ENCODE peak calls at places on chromosomes 1 and 21, in four cellular contexts. One of them, this sample, is unnamed.

GRCh38 chr1:28606771-28607170 is 14.7 kb downstream of the RAB42 start:
- DNase-seq in HCT116: no peak
- DNase-seq in upper lobe of right lung: no peak
- DNase-seq in lower lobe of right lung: no peak
- DNase-seq in this sample: no peak

GRCh38 chr1:29444081-29444715 is 207.9 kb downstream of the PTPRU start:
- DNase-seq in HCT116: no peak
- DNase-seq in upper lobe of right lung: peak; percentile 27
- DNase-seq in lower lobe of right lung: no peak
- DNase-seq in this sample: no peak

GRCh38 chr1:43552813-43553212 is 22.1 kb downstream of the PTPRF start:
- DNase-seq in HCT116: no peak
- DNase-seq in upper lobe of right lung: peak; percentile 84
- DNase-seq in lower lobe of right lung: peak; percentile 76
- DNase-seq in this sample: no peak

GRCh38 chr21:45323487-45324380 is 36.0 kb upstream of the POFUT2 start:
- DNase-seq in HCT116: no peak
- DNase-seq in upper lobe of right lung: peak; percentile 56
- DNase-seq in lower lobe of right lung: peak; percentile 38
- DNase-seq in this sample: no peak

GRCh38 chr1:112284796-112285195 is 111.2 kb upstream of the CTTNBP2NL start:
- DNase-seq in HCT116: no peak
- DNase-seq in upper lobe of right lung: no peak
- DNase-seq in lower lobe of right lung: no peak
- DNase-seq in this sample: no peak

GRCh38 chr1:156889802-156890585 is 3.5 kb upstream of the PEAR1 start:
- DNase-seq in HCT116: peak; percentile 81
- DNase-seq in upper lobe of right lung: peak; percentile 83
- DNase-seq in lower lobe of right lung: peak; percentile 84
- DNase-seq in this sample: peak; percentile 93

GRCh38 chr1:204398197-204399125 is 13.2 kb downstream of the PPP1R15B start:
- DNase-seq in HCT116: peak; percentile 82
- DNase-seq in upper lobe of right lung: peak; percentile 82
- DNase-seq in lower lobe of right lung: peak; percentile 75
- DNase-seq in this sample: peak; percentile 83

GRCh38 chr1:41616563-41616962 is 132.1 kb upstream of the EDN2 start:
- DNase-seq in HCT116: no peak
- DNase-seq in upper lobe of right lung: no peak
- DNase-seq in lower lobe of right lung: no peak
- DNase-seq in this sample: no peak

GRCh38 chr1:46432781-46433327 is 38.7 kb downstream of the FAAH start:
- DNase-seq in HCT116: no peak
- DNase-seq in upper lobe of right lung: no peak
- DNase-seq in lower lobe of right lung: no peak
- DNase-seq in this sample: no peak

GRCh38 chr1:6170116-6170741 is 9.9 kb downstream of the CHD5 start:
- DNase-seq in HCT116: no peak
- DNase-seq in upper lobe of right lung: no peak
- DNase-seq in lower lobe of right lung: no peak
- DNase-seq in this sample: no peak

GRCh38 chr1:65148548-65149390 is 766 bp downstream of the AK4 start:
- DNase-seq in HCT116: no peak
- DNase-seq in upper lobe of right lung: peak; percentile 70
- DNase-seq in lower lobe of right lung: peak; percentile 52
- DNase-seq in this sample: peak; percentile 62

GRCh38 chr1:150560011-150560438 is 10.8 kb downstream of the ADAMTSL4 start:
- DNase-seq in HCT116: peak; percentile 61
- DNase-seq in upper lobe of right lung: peak; percentile 85
- DNase-seq in lower lobe of right lung: peak; percentile 86
- DNase-seq in this sample: peak; percentile 50

GRCh38 chr1:198267921-198268320 is 111.1 kb downstream of the NEK7 start:
- DNase-seq in HCT116: no peak
- DNase-seq in upper lobe of right lung: no peak
- DNase-seq in lower lobe of right lung: no peak
- DNase-seq in this sample: no peak

GRCh38 chr1:243710467-243710866 is 139.6 kb downstream of the AKT3 start:
- DNase-seq in HCT116: no peak
- DNase-seq in upper lobe of right lung: no peak
- DNase-seq in lower lobe of right lung: no peak
- DNase-seq in this sample: no peak

GRCh38 chr1:108627951-108628350 is 32.9 kb downstream of the HENMT1 start:
- DNase-seq in HCT116: no peak
- DNase-seq in upper lobe of right lung: no peak
- DNase-seq in lower lobe of right lung: no peak
- DNase-seq in this sample: no peak

GRCh38 chr1:9201421-9202239 is 32.9 kb upstream of the H6PD start:
- DNase-seq in HCT116: no peak
- DNase-seq in upper lobe of right lung: no peak
- DNase-seq in lower lobe of right lung: no peak
- DNase-seq in this sample: peak; percentile 37

GRCh38 chr1:100440075-100440809 is 87.9 kb downstream of the CDC14A start:
- DNase-seq in HCT116: no peak
- DNase-seq in upper lobe of right lung: no peak
- DNase-seq in lower lobe of right lung: no peak
- DNase-seq in this sample: peak; percentile 48

GRCh38 chr1:67572594-67573221 is 112.3 kb upstream of the GADD45A start:
- DNase-seq in HCT116: no peak
- DNase-seq in upper lobe of right lung: peak; percentile 80
- DNase-seq in lower lobe of right lung: peak; percentile 67
- DNase-seq in this sample: no peak

GRCh38 chr1:116064616-116065015 is 46.6 kb upstream of the MAB21L3 start:
- DNase-seq in HCT116: no peak
- DNase-seq in upper lobe of right lung: no peak
- DNase-seq in lower lobe of right lung: no peak
- DNase-seq in this sample: no peak

GRCh38 chr1:60959701-60960100 is 122.7 kb upstream of the NFIA start:
- DNase-seq in HCT116: no peak
- DNase-seq in upper lobe of right lung: no peak
- DNase-seq in lower lobe of right lung: no peak
- DNase-seq in this sample: no peak

GRCh38 chr1:179015396-179015795 is 10.3 kb upstream of the FAM20B start:
- DNase-seq in HCT116: no peak
- DNase-seq in upper lobe of right lung: no peak
- DNase-seq in lower lobe of right lung: no peak
- DNase-seq in this sample: no peak

GRCh38 chr1:55212349-55213028 is 2.7 kb downstream of the USP24 start:
- DNase-seq in HCT116: no peak
- DNase-seq in upper lobe of right lung: no peak
- DNase-seq in lower lobe of right lung: no peak
- DNase-seq in this sample: peak; percentile 81

GRCh38 chr1:171736204-171736603 is 5.7 kb downstream of the VAMP4 start:
- DNase-seq in HCT116: no peak
- DNase-seq in upper lobe of right lung: no peak
- DNase-seq in lower lobe of right lung: no peak
- DNase-seq in this sample: no peak

GRCh38 chr1:3668585-3669300 is 16.4 kb downstream of the TP73 start:
- DNase-seq in HCT116: peak; percentile 49
- DNase-seq in upper lobe of right lung: peak; percentile 96
- DNase-seq in lower lobe of right lung: peak; percentile 95
- DNase-seq in this sample: peak; percentile 19

GRCh38 chr1:93559045-93559444 is 111.1 kb downstream of the FNBP1L start:
- DNase-seq in HCT116: no peak
- DNase-seq in upper lobe of right lung: no peak
- DNase-seq in lower lobe of right lung: no peak
- DNase-seq in this sample: no peak

GRCh38 chr1:222769181-222769580 is 32.2 kb downstream of the FAM177B start:
- DNase-seq in HCT116: peak; percentile 24
- DNase-seq in upper lobe of right lung: no peak
- DNase-seq in lower lobe of right lung: no peak
- DNase-seq in this sample: no peak

GRCh38 chr1:19203440-19203839 is 6.6 kb downstream of the UBR4 start:
- DNase-seq in HCT116: no peak
- DNase-seq in upper lobe of right lung: no peak
- DNase-seq in lower lobe of right lung: no peak
- DNase-seq in this sample: no peak

GRCh38 chr1:19204665-19205266 is 5.3 kb downstream of the UBR4 start:
- DNase-seq in HCT116: no peak
- DNase-seq in upper lobe of right lung: no peak
- DNase-seq in lower lobe of right lung: no peak
- DNase-seq in this sample: no peak

GRCh38 chr1:19205845-19206244 is 4.2 kb downstream of the UBR4 start:
- DNase-seq in HCT116: no peak
- DNase-seq in upper lobe of right lung: no peak
- DNase-seq in lower lobe of right lung: no peak
- DNase-seq in this sample: no peak

GRCh38 chr1:19206947-19207346 is 3.1 kb downstream of the UBR4 start:
- DNase-seq in HCT116: no peak
- DNase-seq in upper lobe of right lung: no peak
- DNase-seq in lower lobe of right lung: no peak
- DNase-seq in this sample: no peak

GRCh38 chr1:19205403-19205802 is 4.7 kb downstream of the UBR4 start:
- DNase-seq in HCT116: no peak
- DNase-seq in upper lobe of right lung: no peak
- DNase-seq in lower lobe of right lung: no peak
- DNase-seq in this sample: no peak
- H3K4me1 ChIP-seq in HCT116: peaks cover 18% of the 10 kb centered on the region
- H3K4me1 ChIP-seq in upper lobe of right lung: peaks cover 56% of the 10 kb centered on the region
- H3K4me1 ChIP-seq in lower lobe of right lung: peaks cover 46% of the 10 kb centered on the region
- H3K4me1 ChIP-seq in this sample: peaks cover 6% of the 10 kb centered on the region

DNA sequence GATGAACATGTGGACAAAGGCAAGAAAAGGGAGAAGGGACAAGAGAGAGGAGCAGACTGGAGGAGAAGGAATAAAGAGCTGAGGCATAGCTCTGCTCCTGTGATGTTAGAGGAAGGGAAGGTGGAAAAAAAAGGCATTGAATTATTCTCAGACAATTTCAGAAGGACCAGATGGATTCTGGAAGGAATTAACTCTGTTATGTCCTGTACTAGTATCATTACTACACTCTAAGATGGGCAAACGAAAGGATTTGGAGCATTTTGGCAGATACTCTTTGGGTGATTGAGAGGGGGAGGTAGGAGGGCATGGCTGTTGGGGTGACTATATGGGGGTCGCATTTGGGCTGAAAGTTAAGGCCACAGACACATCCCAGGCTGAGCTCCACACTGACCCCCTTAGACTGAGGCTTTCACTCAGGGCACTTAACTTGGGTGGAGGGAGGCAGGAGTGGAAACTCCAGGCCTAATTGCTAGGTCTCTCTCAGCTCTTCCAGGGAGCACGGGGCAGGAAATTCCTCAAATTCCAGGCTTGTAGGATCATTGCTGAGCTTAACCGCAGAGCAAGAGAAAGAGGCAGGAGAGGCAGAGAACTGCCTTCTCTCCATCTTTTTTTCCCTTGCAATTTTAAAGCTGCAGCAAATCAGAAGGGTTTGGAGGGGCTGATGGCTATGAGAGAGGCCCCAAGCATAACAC is 25.9 kb downstream of the KIRREL1 start:
- DNase-seq in HCT116: peak; percentile 73
- DNase-seq in upper lobe of right lung: no peak
- DNase-seq in lower lobe of right lung: no peak
- DNase-seq in this sample: peak; percentile 74
- H3K4me3 ChIP-seq in HCT116: peak overlapping the region; percentile 51
- H3K4me3 ChIP-seq in upper lobe of right lung: no peak overlapping the region
- H3K4me3 ChIP-seq in lower lobe of right lung: peak overlapping the region; percentile 25
- H3K4me3 ChIP-seq in this sample: no peak overlapping the region

DNA sequence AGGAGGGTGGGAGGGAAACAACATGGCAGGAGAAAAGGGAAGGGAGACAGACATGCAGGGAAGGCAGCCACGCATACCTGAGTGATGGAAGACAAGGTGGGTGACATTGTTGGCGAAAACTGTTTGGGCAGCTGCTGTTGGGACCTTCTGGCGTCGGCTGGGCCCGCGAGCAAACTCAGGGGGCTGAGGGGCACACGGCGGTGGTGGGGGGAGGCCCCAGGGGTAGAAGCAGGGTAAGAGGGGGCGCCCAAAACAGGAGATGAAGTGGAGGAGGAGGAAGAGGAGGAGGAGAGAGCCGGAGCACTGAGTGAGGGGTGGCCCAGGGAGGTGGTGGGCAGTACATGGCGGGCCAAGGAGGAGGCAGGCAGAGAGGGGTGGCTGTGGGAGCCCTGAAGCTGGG is 4.7 kb upstream of the DENND4B start:
- DNase-seq in HCT116: no peak
- DNase-seq in upper lobe of right lung: no peak
- DNase-seq in lower lobe of right lung: no peak
- DNase-seq in this sample: no peak
- H3K36me3 ChIP-seq in HCT116: peaks cover 29% of the 10 kb centered on the region
- H3K36me3 ChIP-seq in upper lobe of right lung: peaks cover 75% of the 10 kb centered on the region
- H3K36me3 ChIP-seq in lower lobe of right lung: peaks cover 77% of the 10 kb centered on the region
- H3K36me3 ChIP-seq in this sample: peaks cover 32% of the 10 kb centered on the region

GRCh38 chr21:31915566-31915965 is 42.7 kb downstream of the HUNK start:
- DNase-seq in HCT116: no peak
- DNase-seq in upper lobe of right lung: no peak
- DNase-seq in lower lobe of right lung: no peak
- DNase-seq in this sample: no peak
- H3K4me1 ChIP-seq in HCT116: no peaks in the 10 kb centered on the region
- H3K4me1 ChIP-seq in upper lobe of right lung: no peaks in the 10 kb centered on the region
- H3K4me1 ChIP-seq in lower lobe of right lung: no peaks in the 10 kb centered on the region
- H3K4me1 ChIP-seq in this sample: peaks cover 7% of the 10 kb centered on the region

This sample was measured in HAP-1.